ENCODE peak calls at places on chromosomes 4 and X, in eight cellular contexts. One of them, this sample, is unnamed.

GRCh38 chr4:338759-339097 is 1.1 kb downstream of the ZNF141 start:
- DNase-seq in fibroblast of mammary gland: peak
- DNase-seq in mammary epithelial cell: peak
- DNase-seq in HFF-Myc: no peak
- DNase-seq in right atrium auricular region: no peak
- DNase-seq in stomach: no peak
- DNase-seq in osteocyte: no peak
- DNase-seq in ascending aorta: no peak
- DNase-seq in this sample: no peak

GRCh38 chr4:144316869-144317268 is 176.4 kb upstream of the GYPA start:
- DNase-seq in fibroblast of mammary gland: no peak
- DNase-seq in mammary epithelial cell: no peak
- DNase-seq in HFF-Myc: no peak
- DNase-seq in right atrium auricular region: no peak
- DNase-seq in stomach: no peak
- DNase-seq in osteocyte: no peak
- DNase-seq in ascending aorta: no peak
- DNase-seq in this sample: no peak

GRCh38 chr4:11954093-11954492 is 525.4 kb upstream of the HS3ST1 start:
- DNase-seq in fibroblast of mammary gland: peak
- DNase-seq in mammary epithelial cell: peak
- DNase-seq in HFF-Myc: no peak
- DNase-seq in right atrium auricular region: no peak
- DNase-seq in stomach: no peak
- DNase-seq in osteocyte: no peak
- DNase-seq in ascending aorta: no peak
- DNase-seq in this sample: no peak

GRCh38 chrX:130393451-130394074 is 8.1 kb upstream of the GPR119 start:
- DNase-seq in fibroblast of mammary gland: peak
- DNase-seq in mammary epithelial cell: peak
- DNase-seq in HFF-Myc: peak
- DNase-seq in right atrium auricular region: no peak
- DNase-seq in stomach: peak
- DNase-seq in osteocyte: peak
- DNase-seq in ascending aorta: no peak
- DNase-seq in this sample: peak

GRCh38 chr4:184807797-184808718 is 17.7 kb downstream of the ACSL1 start:
- DNase-seq in fibroblast of mammary gland: peak
- DNase-seq in mammary epithelial cell: peak
- DNase-seq in HFF-Myc: peak
- DNase-seq in right atrium auricular region: no peak
- DNase-seq in stomach: peak
- DNase-seq in osteocyte: no peak
- DNase-seq in ascending aorta: no peak
- DNase-seq in this sample: peak

GRCh38 chr4:10716163-10716562 is 31.6 kb upstream of the CLNK start:
- DNase-seq in fibroblast of mammary gland: peak
- DNase-seq in mammary epithelial cell: no peak
- DNase-seq in HFF-Myc: no peak
- DNase-seq in right atrium auricular region: no peak
- DNase-seq in stomach: no peak
- DNase-seq in osteocyte: no peak
- DNase-seq in ascending aorta: no peak
- DNase-seq in this sample: peak

GRCh38 chrX:8305336-8305735 is 134.3 kb upstream of the VCX2 start:
- DNase-seq in fibroblast of mammary gland: peak
- DNase-seq in mammary epithelial cell: no peak
- DNase-seq in HFF-Myc: no peak
- DNase-seq in right atrium auricular region: no peak
- DNase-seq in stomach: no peak
- DNase-seq in osteocyte: no peak
- DNase-seq in ascending aorta: no peak
- DNase-seq in this sample: no peak

GRCh38 chrX:68648960-68649359 is 1.5 kb downstream of the STARD8 start:
- DNase-seq in fibroblast of mammary gland: peak
- DNase-seq in mammary epithelial cell: no peak
- DNase-seq in HFF-Myc: no peak
- DNase-seq in right atrium auricular region: no peak
- DNase-seq in stomach: no peak
- DNase-seq in osteocyte: no peak
- DNase-seq in ascending aorta: no peak
- DNase-seq in this sample: no peak

GRCh38 chr4:20019310-20020015 is 232.2 kb upstream of the SLIT2 start:
- DNase-seq in fibroblast of mammary gland: peak
- DNase-seq in mammary epithelial cell: no peak
- DNase-seq in HFF-Myc: no peak
- DNase-seq in right atrium auricular region: no peak
- DNase-seq in stomach: no peak
- DNase-seq in osteocyte: no peak
- DNase-seq in ascending aorta: no peak
- DNase-seq in this sample: peak

GRCh38 chr4:109675181-109675580 is 28.1 kb downstream of the CASP6 start:
- DNase-seq in fibroblast of mammary gland: no peak
- DNase-seq in mammary epithelial cell: no peak
- DNase-seq in HFF-Myc: no peak
- DNase-seq in right atrium auricular region: no peak
- DNase-seq in stomach: no peak
- DNase-seq in osteocyte: no peak
- DNase-seq in ascending aorta: no peak
- DNase-seq in this sample: no peak

GRCh38 chr4:52606766-52607165 is 52.3 kb downstream of the USP46 start:
- DNase-seq in fibroblast of mammary gland: no peak
- DNase-seq in mammary epithelial cell: no peak
- DNase-seq in HFF-Myc: no peak
- DNase-seq in right atrium auricular region: no peak
- DNase-seq in stomach: no peak
- DNase-seq in osteocyte: no peak
- DNase-seq in ascending aorta: no peak
- DNase-seq in this sample: peak

GRCh38 chr4:158010346-158010745 is 162.5 kb downstream of the GASK1B start:
- DNase-seq in fibroblast of mammary gland: no peak
- DNase-seq in mammary epithelial cell: no peak
- DNase-seq in HFF-Myc: no peak
- DNase-seq in right atrium auricular region: no peak
- DNase-seq in stomach: no peak
- DNase-seq in osteocyte: no peak
- DNase-seq in ascending aorta: no peak
- DNase-seq in this sample: no peak

GRCh38 chrX:39450578-39450977 is 647.2 kb downstream of the BCOR start:
- DNase-seq in fibroblast of mammary gland: no peak
- DNase-seq in mammary epithelial cell: no peak
- DNase-seq in HFF-Myc: no peak
- DNase-seq in right atrium auricular region: no peak
- DNase-seq in stomach: no peak
- DNase-seq in osteocyte: no peak
- DNase-seq in ascending aorta: no peak
- DNase-seq in this sample: no peak

GRCh38 chr4:8039290-8039689 is 99.6 kb upstream of the AFAP1 start:
- DNase-seq in fibroblast of mammary gland: no peak
- DNase-seq in mammary epithelial cell: no peak
- DNase-seq in HFF-Myc: no peak
- DNase-seq in right atrium auricular region: no peak
- DNase-seq in stomach: no peak
- DNase-seq in osteocyte: no peak
- DNase-seq in ascending aorta: no peak
- DNase-seq in this sample: no peak

GRCh38 chr4:54165438-54165837 is 63.7 kb upstream of the PDGFRA start:
- DNase-seq in fibroblast of mammary gland: peak
- DNase-seq in mammary epithelial cell: peak
- DNase-seq in HFF-Myc: peak
- DNase-seq in right atrium auricular region: no peak
- DNase-seq in stomach: no peak
- DNase-seq in osteocyte: peak
- DNase-seq in ascending aorta: no peak
- DNase-seq in this sample: peak

GRCh38 chr4:55175779-55176231 is 50.4 kb upstream of the KDR start:
- DNase-seq in fibroblast of mammary gland: peak
- DNase-seq in mammary epithelial cell: no peak
- DNase-seq in HFF-Myc: no peak
- DNase-seq in right atrium auricular region: no peak
- DNase-seq in stomach: no peak
- DNase-seq in osteocyte: no peak
- DNase-seq in ascending aorta: no peak
- DNase-seq in this sample: peak

GRCh38 chr4:153036931-153037330 is 100.8 kb downstream of the FHDC1 start:
- DNase-seq in fibroblast of mammary gland: peak
- DNase-seq in mammary epithelial cell: peak
- DNase-seq in HFF-Myc: no peak
- DNase-seq in right atrium auricular region: no peak
- DNase-seq in stomach: no peak
- DNase-seq in osteocyte: no peak
- DNase-seq in ascending aorta: no peak
- DNase-seq in this sample: no peak

GRCh38 chr4:123995939-123996338 is 599.3 kb downstream of the SPRY1 start:
- DNase-seq in fibroblast of mammary gland: peak
- DNase-seq in mammary epithelial cell: peak
- DNase-seq in HFF-Myc: no peak
- DNase-seq in right atrium auricular region: no peak
- DNase-seq in stomach: no peak
- DNase-seq in osteocyte: no peak
- DNase-seq in ascending aorta: no peak
- DNase-seq in this sample: peak

GRCh38 chr4:52555356-52555716 is 103.8 kb downstream of the USP46 start:
- DNase-seq in fibroblast of mammary gland: no peak
- DNase-seq in mammary epithelial cell: no peak
- DNase-seq in HFF-Myc: no peak
- DNase-seq in right atrium auricular region: no peak
- DNase-seq in stomach: no peak
- DNase-seq in osteocyte: no peak
- DNase-seq in ascending aorta: no peak
- DNase-seq in this sample: no peak

GRCh38 chrX:102155806-102156179 is at the start of gene BEX5:
- DNase-seq in fibroblast of mammary gland: peak
- DNase-seq in mammary epithelial cell: no peak
- DNase-seq in HFF-Myc: no peak
- DNase-seq in right atrium auricular region: no peak
- DNase-seq in stomach: peak
- DNase-seq in osteocyte: no peak
- DNase-seq in ascending aorta: peak
- DNase-seq in this sample: peak

GRCh38 chrX:109856974-109857373 is 123.9 kb upstream of the ACSL4 start:
- DNase-seq in fibroblast of mammary gland: peak
- DNase-seq in mammary epithelial cell: no peak
- DNase-seq in HFF-Myc: no peak
- DNase-seq in right atrium auricular region: no peak
- DNase-seq in stomach: no peak
- DNase-seq in osteocyte: no peak
- DNase-seq in ascending aorta: no peak
- DNase-seq in this sample: peak

GRCh38 chr4:182447938-182448280 is 204.7 kb downstream of the TENM3 start:
- DNase-seq in fibroblast of mammary gland: no peak
- DNase-seq in mammary epithelial cell: no peak
- DNase-seq in HFF-Myc: no peak
- DNase-seq in right atrium auricular region: no peak
- DNase-seq in stomach: no peak
- DNase-seq in osteocyte: no peak
- DNase-seq in ascending aorta: no peak
- DNase-seq in this sample: peak

GRCh38 chrX:102067966-102068723 is 57.3 kb upstream of the TCEAL2 start:
- DNase-seq in fibroblast of mammary gland: peak
- DNase-seq in mammary epithelial cell: peak
- DNase-seq in HFF-Myc: no peak
- DNase-seq in right atrium auricular region: no peak
- DNase-seq in stomach: no peak
- DNase-seq in osteocyte: no peak
- DNase-seq in ascending aorta: no peak
- DNase-seq in this sample: no peak

GRCh38 chr4:38046735-38047487 is 86.7 kb downstream of the PTTG2 start:
- DNase-seq in fibroblast of mammary gland: peak
- DNase-seq in mammary epithelial cell: no peak
- DNase-seq in HFF-Myc: no peak
- DNase-seq in right atrium auricular region: no peak
- DNase-seq in stomach: no peak
- DNase-seq in osteocyte: no peak
- DNase-seq in ascending aorta: no peak
- DNase-seq in this sample: peak

GRCh38 chr4:13484045-13484748 is at the start of gene RAB28:
- DNase-seq in fibroblast of mammary gland: peak
- DNase-seq in mammary epithelial cell: peak
- DNase-seq in HFF-Myc: peak
- DNase-seq in right atrium auricular region: peak
- DNase-seq in stomach: peak
- DNase-seq in osteocyte: peak
- DNase-seq in ascending aorta: peak
- DNase-seq in this sample: peak

GRCh38 chr4:81724925-81725329 is 253.2 kb upstream of the RASGEF1B start:
- DNase-seq in fibroblast of mammary gland: peak
- DNase-seq in mammary epithelial cell: peak
- DNase-seq in HFF-Myc: no peak
- DNase-seq in right atrium auricular region: peak
- DNase-seq in stomach: peak
- DNase-seq in osteocyte: no peak
- DNase-seq in ascending aorta: peak
- DNase-seq in this sample: no peak

GRCh38 chrX:78377186-78377585 is 49.8 kb upstream of the CYSLTR1 start:
- DNase-seq in fibroblast of mammary gland: no peak
- DNase-seq in mammary epithelial cell: no peak
- DNase-seq in HFF-Myc: no peak
- DNase-seq in right atrium auricular region: no peak
- DNase-seq in stomach: no peak
- DNase-seq in osteocyte: no peak
- DNase-seq in ascending aorta: no peak
- DNase-seq in this sample: peak

GRCh38 chrX:83008415-83008814 is 499.7 kb upstream of the POU3F4 start:
- DNase-seq in fibroblast of mammary gland: peak
- DNase-seq in mammary epithelial cell: no peak
- DNase-seq in HFF-Myc: no peak
- DNase-seq in right atrium auricular region: no peak
- DNase-seq in stomach: no peak
- DNase-seq in osteocyte: no peak
- DNase-seq in ascending aorta: no peak
- DNase-seq in this sample: no peak
- TF ChIP-seq CTCF in fibroblast of mammary gland: peak
- TF ChIP-seq CTCF in mammary epithelial cell: peak
- TF ChIP-seq CTCF in HFF-Myc: no peak
- TF ChIP-seq CTCF in right atrium auricular region: no peak
- TF ChIP-seq CTCF in stomach: peak
- TF ChIP-seq CTCF in osteocyte: no peak
- TF ChIP-seq CTCF in ascending aorta: no peak
- TF ChIP-seq CTCF in this sample: no peak

GRCh38 chr4:104531390-104531789 is 36.7 kb upstream of the CXXC4 start:
- DNase-seq in fibroblast of mammary gland: no peak
- DNase-seq in mammary epithelial cell: no peak
- DNase-seq in HFF-Myc: no peak
- DNase-seq in right atrium auricular region: no peak
- DNase-seq in stomach: no peak
- DNase-seq in osteocyte: no peak
- DNase-seq in ascending aorta: no peak
- DNase-seq in this sample: no peak
- TF ChIP-seq CTCF in fibroblast of mammary gland: no peak
- TF ChIP-seq CTCF in mammary epithelial cell: no peak
- TF ChIP-seq CTCF in HFF-Myc: no peak
- TF ChIP-seq CTCF in right atrium auricular region: no peak
- TF ChIP-seq CTCF in stomach: no peak
- TF ChIP-seq CTCF in osteocyte: no peak
- TF ChIP-seq CTCF in ascending aorta: no peak
- TF ChIP-seq CTCF in this sample: no peak

GRCh38 chrX:107324493-107325310 is 118.3 kb downstream of the DNAAF6 start:
- DNase-seq in fibroblast of mammary gland: peak
- DNase-seq in mammary epithelial cell: peak
- DNase-seq in HFF-Myc: no peak
- DNase-seq in right atrium auricular region: no peak
- DNase-seq in stomach: no peak
- DNase-seq in osteocyte: no peak
- DNase-seq in ascending aorta: no peak
- DNase-seq in this sample: peak
- TF ChIP-seq CTCF in fibroblast of mammary gland: peak
- TF ChIP-seq CTCF in mammary epithelial cell: peak
- TF ChIP-seq CTCF in HFF-Myc: peak
- TF ChIP-seq CTCF in right atrium auricular region: no peak
- TF ChIP-seq CTCF in stomach: no peak
- TF ChIP-seq CTCF in osteocyte: peak
- TF ChIP-seq CTCF in ascending aorta: no peak
- TF ChIP-seq CTCF in this sample: no peak

GRCh38 chr4:23881674-23882337 is 8.0 kb downstream of the PPARGC1A start:
- DNase-seq in fibroblast of mammary gland: no peak
- DNase-seq in mammary epithelial cell: no peak
- DNase-seq in HFF-Myc: no peak
- DNase-seq in right atrium auricular region: no peak
- DNase-seq in stomach: no peak
- DNase-seq in osteocyte: no peak
- DNase-seq in ascending aorta: no peak
- DNase-seq in this sample: no peak
- TF ChIP-seq CTCF in fibroblast of mammary gland: peak
- TF ChIP-seq CTCF in mammary epithelial cell: no peak
- TF ChIP-seq CTCF in HFF-Myc: no peak
- TF ChIP-seq CTCF in right atrium auricular region: no peak
- TF ChIP-seq CTCF in stomach: no peak
- TF ChIP-seq CTCF in osteocyte: no peak
- TF ChIP-seq CTCF in ascending aorta: no peak
- TF ChIP-seq CTCF in this sample: no peak